ENCODE peak calls at places on chromosomes 2 and 18, in eight cellular contexts. M is cardiac muscle cell, L is pancreas, R is esophagus muscularis mucosa, V is PC-9, P is mammary epithelial cell, B is A549, Q is left ventricle myocardium inferior. T is an unnamed sample.

GRCh38 chr2:12890481-12890980 is 173.8 kb downstream of the TRIB2 start:
- DNase-seq in M (no peak), Q (no peak), B (no peak), V (no peak), R (no peak), L (no peak), P (no peak), T (no peak)

GRCh38 chr18:34084635-34085034 is 140.1 kb downstream of the NOL4 start:
- DNase-seq in M (no peak), R (no peak), L (no peak), V (no peak), Q (no peak), B (no peak), P (no peak), T (no peak)

GRCh38 chr2:43114210-43114609 is 112.2 kb downstream of the ZFP36L2 start:
- DNase-seq in P (peak; percentile 85), V (peak; percentile 74), L (no peak), M (no peak), B (no peak), R (no peak), Q (no peak), T (no peak)

GRCh38 chr2:130352229-130352628 is 3.6 kb upstream of the PTPN18 start:
- DNase-seq in P (no peak), R (peak; percentile 47), B (no peak), L (no peak), Q (no peak), V (no peak), M (no peak), T (no peak)

GRCh38 chr2:70871398-70872211 is 36.0 kb upstream of the CD207 start:
- DNase-seq in R (peak; percentile 94), B (peak; percentile 88), P (peak; percentile 55), Q (peak; percentile 84), M (peak; percentile 88), L (peak; percentile 80), V (peak; percentile 61), T (peak; percentile 74)

GRCh38 chr18:72107647-72108046 is 436.5 kb downstream of the CBLN2 start:
- DNase-seq in R (no peak), B (peak; percentile 45), V (no peak), Q (no peak), M (peak; percentile 4), L (no peak), P (no peak), T (no peak)

GRCh38 chr2:124045906-124046305 is 20.8 kb downstream of the CNTNAP5 start:
- DNase-seq in B (no peak), Q (no peak), P (no peak), L (no peak), R (no peak), V (no peak), M (no peak), T (no peak)

GRCh38 chr2:14656146-14656545 is 23.6 kb downstream of the LRATD1 start:
- DNase-seq in Q (no peak), L (no peak), R (no peak), V (no peak), B (no peak), M (no peak), P (no peak), T (no peak)

GRCh38 chr18:59672125-59672769 is 25.0 kb downstream of the CCBE1 start:
- DNase-seq in P (peak; percentile 57), V (no peak), L (no peak), M (no peak), B (no peak), R (no peak), Q (no peak), T (no peak)

GRCh38 chr2:233915133-233915532 is 2.0 kb upstream of the TRPM8 start:
- DNase-seq in M (no peak), L (no peak), V (no peak), R (peak; percentile 55), P (no peak), B (peak; percentile 50), Q (no peak), T (no peak)

GRCh38 chr2:46852598-46852997 is 63.0 kb downstream of the MCFD2 start:
- DNase-seq in P (no peak), Q (no peak), R (no peak), M (no peak), B (no peak), L (no peak), V (no peak), T (no peak)

GRCh38 chr18:25189391-25190185 is 162.4 kb downstream of the ZNF521 start:
- DNase-seq in R (no peak), P (no peak), V (no peak), Q (no peak), L (no peak), M (no peak), B (no peak), T (no peak)

GRCh38 chr2:46328316-46328715 is 31.1 kb downstream of the EPAS1 start:
- DNase-seq in B (no peak), R (no peak), P (no peak), Q (no peak), V (no peak), L (no peak), M (no peak), T (no peak)

GRCh38 chr2:134782792-134783191 is 55.6 kb upstream of the ACMSD start:
- DNase-seq in L (no peak), M (peak; percentile 19), B (no peak), P (peak; percentile 57), V (peak; percentile 43), Q (no peak), R (no peak), T (no peak)

GRCh38 chr2:121237980-121238665 is 46.9 kb downstream of the TFCP2L1 start:
- DNase-seq in R (no peak), Q (no peak), L (no peak), V (peak; percentile 56), B (peak; percentile 20), P (no peak), M (no peak), T (no peak)

GRCh38 chr2:187118331-187119099 is 269.5 kb upstream of the ZSWIM2 start:
- DNase-seq in V (no peak), R (no peak), M (no peak), P (no peak), B (no peak), L (no peak), Q (no peak), T (no peak)

GRCh38 chr2:226411727-226412360 is 387.8 kb downstream of the IRS1 start:
- DNase-seq in Q (no peak), L (no peak), P (peak; percentile 93), B (peak; percentile 93), V (peak; percentile 95), R (no peak), M (no peak), T (no peak)

GRCh38 chr2:237581751-237582746 is 8.5 kb downstream of the RAB17 start:
- DNase-seq in B (peak; percentile 58), M (peak; percentile 75), R (no peak), V (no peak), P (no peak), L (peak; percentile 57), Q (peak; percentile 81), T (no peak)

GRCh38 chr18:63708650-63709049 is 5.9 kb downstream of the SERPINB11 start:
- DNase-seq in M (no peak), V (no peak), P (peak; percentile 39), L (no peak), B (no peak), Q (no peak), R (no peak), T (no peak)

GRCh38 chr2:96117701-96118588 is 1.6 kb upstream of the ADRA2B start:
- DNase-seq in Q (peak; percentile 9), P (no peak), V (peak; percentile 46), R (no peak), M (peak; percentile 13), B (no peak), L (no peak), T (no peak)

GRCh38 chr2:216578325-216578724 is 54.9 kb upstream of the IGFBP2 start:
- DNase-seq in V (no peak), B (no peak), L (no peak), Q (no peak), P (no peak), M (no peak), R (no peak), T (no peak)

GRCh38 chr2:114022360-114023085 is 132.6 kb downstream of the ACTR3 start:
- DNase-seq in B (peak; percentile 43), R (peak; percentile 45), Q (no peak), M (no peak), P (peak; percentile 94), V (peak; percentile 88), L (no peak), T (no peak)

GRCh38 chr2:236871500-236872001 is 214.1 kb upstream of the COPS8 start:
- DNase-seq in R (peak; percentile 93), Q (peak; percentile 31), P (peak; percentile 92), B (peak; percentile 59), L (no peak), V (peak; percentile 97), M (no peak), T (peak; percentile 93)

DNA sequence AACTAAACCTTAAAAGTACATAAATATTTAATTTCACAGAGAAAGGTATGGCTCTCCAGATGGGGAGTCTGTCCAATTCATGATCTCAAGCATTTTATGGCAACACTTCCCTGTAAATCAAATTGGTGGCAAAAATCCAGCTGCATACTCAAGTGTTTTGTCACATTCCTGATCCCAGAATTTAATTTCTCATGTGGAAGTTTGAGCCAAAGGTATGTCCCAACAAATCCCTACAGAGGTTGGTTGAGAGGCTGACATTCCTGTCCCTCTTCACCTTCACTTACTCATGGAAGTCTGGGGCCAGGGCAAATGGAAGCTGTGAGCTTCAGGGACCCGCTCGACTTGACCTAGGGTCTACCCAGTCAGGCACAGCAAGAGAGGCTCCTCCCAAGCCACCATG is 17.7 kb downstream of the KLF7 start:
- DNase-seq in Q (no peak), L (no peak), V (no peak), B (no peak), R (no peak), M (no peak), P (no peak), T (no peak)
- H3K4me1 ChIP-seq in Q (peaks cover 100% of the 10 kb centered on the region), L (no peaks in the 10 kb centered on the region), V (no peaks in the 10 kb centered on the region), B (peaks cover 80% of the 10 kb centered on the region), R (peaks cover 100% of the 10 kb centered on the region), M (peaks cover 30% of the 10 kb centered on the region), P (peaks cover 34% of the 10 kb centered on the region), T (peaks cover 76% of the 10 kb centered on the region)

GRCh38 chr18:22704627-22704918 is 228.6 kb upstream of the RBBP8 start:
- DNase-seq in Q (no peak), R (no peak), P (no peak), V (no peak), L (no peak), B (no peak), M (no peak), T (no peak)
- TF ChIP-seq CTCF in Q (no peak), R (no peak), P (no peak), V (no peak), L (no peak), B (no peak), M (no peak), T (no peak)

GRCh38 chr2:217954051-217954450 is 48.7 kb downstream of the TNS1 start:
- DNase-seq in R (no peak), M (no peak), P (no peak), B (no peak), L (peak; percentile 2), V (no peak), Q (no peak), T (no peak)
- H3K27ac ChIP-seq in R (peak overlapping the region; percentile 98), M (no peak overlapping the region), P (no peak overlapping the region), B (no peak overlapping the region), L (peak overlapping the region; percentile 28), V (no peak overlapping the region), Q (peak overlapping the region; percentile 91), T (peak overlapping the region; percentile 73)

GRCh38 chr2:196187898-196188458 is 16.6 kb upstream of the STK17B start:
- DNase-seq in R (no peak), V (no peak), M (no peak), P (no peak), Q (no peak), B (no peak), L (no peak), T (no peak)
- H3K4me1 ChIP-seq in R (no peaks in the 10 kb centered on the region), V (no peaks in the 10 kb centered on the region), M (no peaks in the 10 kb centered on the region), P (no peaks in the 10 kb centered on the region), Q (no peaks in the 10 kb centered on the region), B (no peaks in the 10 kb centered on the region), L (no peaks in the 10 kb centered on the region), T (no peaks in the 10 kb centered on the region)

GRCh38 chr2:219010162-219010756 is 17.0 kb upstream of the CRYBA2 start:
- DNase-seq in Q (no peak), M (peak; percentile 40), B (peak; percentile 56), P (no peak), L (no peak), V (no peak), R (no peak), T (no peak)
- TF ChIP-seq CTCF in Q (peak; percentile 45), M (peak; percentile 22), B (peak; percentile 38), P (peak; percentile 69), L (peak; percentile 30), V (peak; percentile 73), R (peak; percentile 2), T (no peak)

T was measured in vagina.